ENCODE peak calls at places on chromosomes 12 and 14, in four cellular contexts. P, R, V and Z are unnamed samples. For H3K36me3 and H3K9me3, the result is how much of the 10 kb centered on the place peaks cover.

GRCh38 chr12:130031571-130032189 is 127.9 kb upstream of the TMEM132D start:
- DNase-seq in R (peak), P (peak), V (no peak), Z (peak)

GRCh38 chr12:125674554-125674953 is 609.3 kb downstream of the AACS start:
- DNase-seq in P (no peak), V (no peak), R (no peak), Z (peak)

GRCh38 chr14:74983343-74983742 is 19.4 kb upstream of the EIF2B2 start:
- DNase-seq in P (no peak), V (no peak), R (no peak), Z (no peak)

GRCh38 chr14:33120341-33120740 is 181.7 kb downstream of the NPAS3 start:
- DNase-seq in P (no peak), R (peak), V (no peak), Z (peak)

GRCh38 chr12:19234171-19234704 is 104.7 kb downstream of the PLEKHA5 start:
- DNase-seq in V (no peak), P (no peak), R (peak), Z (no peak)

GRCh38 chr12:124053855-124054254 is 80.8 kb downstream of the ZNF664 start:
- DNase-seq in P (peak), R (peak), V (peak), Z (peak)

GRCh38 chr12:85985996-85986395 is 111.9 kb downstream of the NTS start:
- DNase-seq in V (no peak), P (no peak), R (no peak), Z (no peak)

GRCh38 chr12:11981174-11981733 is 89.5 kb upstream of the BCL2L14 start:
- DNase-seq in R (no peak), P (no peak), V (no peak), Z (peak)

DNA sequence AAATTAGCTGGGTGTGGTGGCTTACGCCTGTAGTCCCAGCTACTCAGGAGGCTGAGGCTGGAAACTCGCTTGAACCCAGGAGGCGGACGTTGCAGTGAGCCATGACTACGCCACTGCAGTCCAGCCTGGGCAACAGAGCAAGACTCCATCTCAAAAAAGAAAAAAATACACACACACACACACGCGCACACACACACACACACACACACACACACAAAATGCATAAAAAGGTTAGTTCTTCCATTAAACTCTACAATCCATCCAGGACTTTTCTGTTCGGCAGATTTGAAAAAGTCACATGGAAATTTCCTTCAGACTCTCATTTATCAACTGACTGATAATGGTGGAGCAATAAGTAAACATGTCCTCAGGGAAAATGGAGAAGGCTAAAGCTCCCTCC is 9.2 kb upstream of the VPS33A start:
- DNase-seq in R (no peak), V (no peak), P (no peak), Z (no peak)
- H3K36me3 ChIP-seq in R (half or more), V (half or more), P (half or more), Z (under half)

DNA sequence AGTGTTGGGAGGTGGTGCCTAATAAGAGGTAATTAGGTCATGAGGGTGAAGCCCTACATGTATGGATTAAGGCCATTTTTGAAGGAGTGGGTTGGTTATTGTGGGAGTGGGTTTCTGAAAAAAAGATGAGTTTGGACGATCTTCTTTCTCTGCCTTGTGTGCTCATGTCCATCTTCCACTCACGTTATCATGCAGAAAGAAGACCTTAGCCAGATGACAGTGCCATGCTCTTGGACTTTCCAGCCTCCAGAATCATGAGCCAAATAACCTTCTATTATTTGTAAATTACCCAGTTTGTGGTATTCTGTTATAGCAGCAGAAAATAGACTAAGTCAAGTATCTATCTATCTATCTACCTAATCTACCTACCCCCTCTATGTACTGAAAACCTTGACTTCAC is 71.9 kb downstream of the SDR9C7 start:
- DNase-seq in R (no peak), P (no peak), V (no peak), Z (no peak)
- H3K9me3 ChIP-seq in R (half or more), P (under half), V (under half), Z (under half)

DNA sequence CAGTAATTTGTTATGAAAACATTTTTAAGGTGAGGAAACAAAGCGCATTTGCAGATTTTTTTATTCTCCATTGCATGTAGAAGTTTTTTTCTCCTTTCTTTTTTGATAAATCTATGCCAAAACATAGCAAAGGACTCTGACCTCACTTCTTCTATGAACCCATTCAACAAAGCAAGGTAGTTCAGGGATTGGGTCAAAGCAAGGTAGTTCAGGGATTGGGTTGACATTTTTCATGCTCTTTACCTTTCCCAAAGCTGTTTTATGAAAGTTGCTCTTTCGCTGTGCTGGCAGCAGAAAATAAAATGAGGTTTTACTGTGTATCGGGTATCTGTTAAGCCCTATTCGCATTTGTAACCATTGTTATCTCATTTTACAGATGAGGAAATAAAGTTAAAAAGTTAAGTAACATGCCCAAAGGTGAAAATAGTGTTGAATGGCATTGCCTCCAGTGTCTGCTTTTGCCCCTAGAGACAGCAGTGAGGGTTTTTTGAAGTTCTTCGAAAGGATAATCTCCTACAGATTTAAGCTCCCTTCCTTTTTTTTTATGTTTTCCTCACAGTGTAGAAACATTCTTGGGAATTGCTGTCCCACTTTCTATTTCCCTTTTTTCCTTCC is 10.6 kb downstream of the STRAP start:
- DNase-seq in P (no peak), R (no peak), V (no peak), Z (no peak)
- H3K36me3 ChIP-seq in P (half or more), R (half or more), V (half or more), Z (half or more)

GRCh38 chr12:79838359-79838758 is 96.5 kb downstream of the PPP1R12A start:
- DNase-seq in R (no peak), P (no peak), V (no peak), Z (no peak)
- H3K9me3 ChIP-seq in R (under half), P (under half), V (under half), Z (under half)

GRCh38 chr12:122352394-122352793 is 70.1 kb downstream of the CLIP1 start:
- DNase-seq in P (no peak), R (no peak), V (no peak), Z (no peak)
- H3K36me3 ChIP-seq in P (half or more), R (half or more), V (half or more), Z (half or more)

GRCh38 chr12:38120438-38120837 is 196.1 kb upstream of the ALG10B start:
- DNase-seq in V (no peak), R (no peak), P (no peak), Z (no peak)
- H3K9me3 ChIP-seq in V (under half), R (under half), P (under half), Z (under half)

DNA sequence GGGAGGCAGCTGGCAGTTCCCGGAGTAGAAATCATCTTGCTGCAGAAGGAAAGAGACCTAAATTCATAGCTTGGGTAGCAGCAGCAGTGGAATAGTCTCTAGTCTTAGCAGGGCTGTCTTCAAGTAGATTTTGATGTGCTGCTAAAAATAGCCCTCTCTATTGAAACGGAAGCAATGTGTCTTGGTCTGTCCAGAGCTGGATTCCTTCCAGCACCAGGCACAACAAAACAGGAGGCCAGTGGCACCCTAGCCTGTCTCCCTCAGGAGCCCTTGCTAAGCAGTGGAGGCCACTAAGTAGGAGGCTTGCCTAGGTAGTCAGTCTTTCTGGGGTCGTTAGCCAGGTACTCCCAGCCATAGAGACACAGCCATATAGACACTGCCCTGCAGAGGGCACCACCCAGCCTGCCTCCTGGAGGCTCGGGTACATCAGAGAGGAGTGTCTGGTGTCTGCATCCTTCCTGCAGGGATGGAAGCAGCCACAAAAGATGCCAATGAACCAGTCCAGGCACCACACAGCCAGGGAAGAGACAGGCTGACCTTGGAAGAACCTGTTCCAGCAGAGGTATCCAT is 97.5 kb downstream of the CRACR2A start:
- DNase-seq in P (no peak), R (no peak), V (no peak), Z (no peak)
- H3K36me3 ChIP-seq in P (under half), R (under half), V (under half), Z (under half)